ENCODE peak calls at places on chromosomes 16 and 17, in nine cellular contexts. Z, S, D, P, Y, E, C, G and R are unnamed samples.

GRCh38 chr17:82414548-82415281 is 3.4 kb upstream of the HEXD start:
- DNase-seq in Z (no peak), G (peak), S (no peak), E (peak), C (peak), P (no peak), D (peak), Y (peak), R (peak)

GRCh38 chr16:89815639-89816348 is 653 bp downstream of the FANCA start:
- DNase-seq in E (no peak), C (no peak), G (no peak), Z (no peak), D (no peak), P (no peak), S (no peak), Y (no peak), R (no peak)

GRCh38 chr16:83603981-83604570 is 203.7 kb upstream of the HSBP1 start:
- DNase-seq in D (no peak), Z (no peak), E (no peak), S (no peak), P (no peak), Y (no peak), G (no peak), C (no peak), R (no peak)

GRCh38 chr17:7862692-7863437 is 5.1 kb downstream of the CYB5D1 start:
- DNase-seq in P (peak), Y (peak), S (no peak), E (peak), G (no peak), D (peak), Z (no peak), C (no peak), R (no peak)

GRCh38 chr16:82263456-82264159 is 93.6 kb upstream of the MPHOSPH6 start:
- DNase-seq in Z (peak), S (peak), Y (peak), E (peak), C (no peak), G (peak), D (peak), P (peak), R (peak)

GRCh38 chr17:38789185-38789584 is 10.2 kb downstream of the PIP4K2B start:
- DNase-seq in P (no peak), G (no peak), C (no peak), D (no peak), Z (no peak), S (no peak), Y (peak), E (no peak), R (no peak)

GRCh38 chr17:27535975-27536374 is 79.7 kb downstream of the KSR1 start:
- DNase-seq in P (no peak), Y (no peak), Z (peak), C (no peak), G (no peak), E (no peak), S (no peak), D (no peak), R (no peak)

GRCh38 chr17:39099686-39100293 is 51.6 kb downstream of the PLXDC1 start:
- DNase-seq in P (no peak), Z (no peak), E (no peak), G (peak), D (no peak), S (no peak), Y (peak), C (no peak), R (no peak)

GRCh38 chr17:31525801-31526549 is 134.5 kb downstream of the RAB11FIP4 start:
- DNase-seq in G (no peak), Z (peak), Y (no peak), D (peak), C (no peak), E (no peak), P (no peak), S (no peak), R (no peak)

GRCh38 chr17:68396795-68397536 is 60.3 kb downstream of the WIPI1 start:
- DNase-seq in P (no peak), Z (no peak), Y (no peak), G (no peak), C (no peak), E (no peak), S (no peak), D (no peak), R (no peak)

GRCh38 chr16:53642094-53642493 is 61.6 kb downstream of the RPGRIP1L start:
- DNase-seq in E (no peak), D (no peak), Y (no peak), G (no peak), S (no peak), P (no peak), Z (no peak), C (no peak), R (no peak)

GRCh38 chr17:12599185-12599920 is 66.3 kb upstream of the MYOCD start:
- DNase-seq in C (no peak), Y (peak), D (no peak), E (no peak), P (no peak), S (no peak), Z (no peak), G (no peak), R (no peak)

GRCh38 chr17:68085751-68086445 is 50.4 kb downstream of the KPNA2 start:
- DNase-seq in D (no peak), G (no peak), E (no peak), C (no peak), S (no peak), Y (no peak), Z (no peak), P (no peak), R (no peak)

GRCh38 chr17:34797724-34798123 is 163.5 kb downstream of the CCT6B start:
- DNase-seq in Y (peak), E (no peak), S (no peak), G (no peak), P (no peak), D (peak), C (no peak), Z (no peak), R (no peak)

GRCh38 chr16:85176541-85177447 is 64.5 kb upstream of the CIBAR2 start:
- DNase-seq in D (no peak), C (peak), E (no peak), S (no peak), P (no peak), Z (no peak), Y (peak), G (peak), R (no peak)

GRCh38 chr16:7888421-7888820 is 555.8 kb downstream of the RBFOX1 start:
- DNase-seq in Z (no peak), E (no peak), C (no peak), G (no peak), P (no peak), Y (no peak), S (no peak), D (no peak), R (no peak)

GRCh38 chr16:62805221-62805857 is 769.1 kb upstream of the CDH8 start:
- DNase-seq in E (no peak), Y (no peak), Z (no peak), S (no peak), G (no peak), D (no peak), P (no peak), C (peak), R (no peak)

GRCh38 chr16:29841631-29842030 is 21.4 kb downstream of the MVP start:
- DNase-seq in C (no peak), D (no peak), E (no peak), Z (no peak), G (no peak), Y (no peak), S (no peak), P (no peak), R (no peak)

GRCh38 chr17:80891096-80892018 is 100.3 kb upstream of the CHMP6 start:
- DNase-seq in Z (peak), C (peak), G (peak), P (no peak), S (peak), E (peak), Y (peak), D (peak), R (peak)

GRCh38 chr16:23359092-23359760 is 57.1 kb downstream of the SCNN1B start:
- DNase-seq in S (no peak), P (no peak), G (no peak), Y (peak), C (no peak), Z (peak), E (no peak), D (no peak), R (no peak)

GRCh38 chr17:31695456-31696090 is 163.5 kb downstream of the COPRS start:
- DNase-seq in Y (peak), C (peak), D (no peak), Z (no peak), G (no peak), E (no peak), S (no peak), P (no peak), R (no peak)

GRCh38 chr17:77489239-77489897 is 348.6 kb downstream of the SEC14L1 start:
- DNase-seq in Y (no peak), D (no peak), S (no peak), Z (no peak), P (no peak), C (peak), E (no peak), G (no peak), R (no peak)

GRCh38 chr17:62653831-62654829 is 26.7 kb downstream of the MRC2 start:
- DNase-seq in E (no peak), D (no peak), Y (peak), Z (no peak), G (peak), S (no peak), P (no peak), C (peak), R (no peak)

GRCh38 chr16:10976663-10977062 is 32.3 kb downstream of the CLEC16A start:
- DNase-seq in E (no peak), Y (no peak), G (no peak), D (no peak), P (no peak), Z (no peak), S (no peak), C (no peak), R (no peak)

GRCh38 chr16:88775825-88776224 is 9.2 kb downstream of the PIEZO1 start:
- DNase-seq in G (no peak), E (no peak), P (no peak), Z (no peak), C (peak), S (no peak), Y (no peak), D (no peak), R (no peak)

GRCh38 chr17:13014801-13015200 is 3.0 kb downstream of the ELAC2 start:
- DNase-seq in S (no peak), P (no peak), G (no peak), D (no peak), E (no peak), Z (no peak), C (no peak), Y (no peak), R (no peak)

GRCh38 chr16:50368410-50369132 is at the start of gene BRD7:
- DNase-seq in Z (peak), P (peak), Y (peak), D (peak), S (no peak), E (peak), G (peak), C (peak), R (peak)

GRCh38 chr17:63966646-63967265 is 6.0 kb downstream of the SCN4A start:
- DNase-seq in Y (no peak), C (no peak), S (peak), Z (no peak), E (no peak), P (no peak), G (no peak), D (no peak), R (no peak)

GRCh38 chr17:11142231-11142630 is 98.8 kb upstream of the SHISA6 start:
- DNase-seq in C (no peak), D (no peak), G (no peak), Y (no peak), Z (no peak), P (no peak), E (no peak), S (no peak), R (no peak)

GRCh38 chr17:82899941-82900340 is 60.1 kb upstream of the ZNF750 start:
- DNase-seq in Y (no peak), G (no peak), C (peak), S (no peak), D (no peak), E (no peak), P (no peak), Z (no peak), R (no peak)

GRCh38 chr17:35432176-35433074 is at the start of gene SLFN12:
- DNase-seq in D (no peak), E (peak), P (no peak), S (peak), Z (no peak), G (peak), Y (peak), C (peak), R (peak)

GRCh38 chr17:1260762-1261161 is 9.5 kb upstream of the BHLHA9 start:
- DNase-seq in S (no peak), G (no peak), D (no peak), Y (no peak), Z (no peak), E (no peak), P (no peak), C (no peak), R (no peak)

GRCh38 chr17:71071837-71072236 is 902.5 kb downstream of the KCNJ2 start:
- DNase-seq in G (no peak), C (no peak), Y (peak), S (no peak), D (no peak), Z (no peak), P (no peak), E (no peak), R (no peak)

GRCh38 chr17:15469260-15469659 is 1.8 kb upstream of the CDRT4 start:
- DNase-seq in S (no peak), G (no peak), Y (peak), C (peak), D (no peak), E (no peak), P (no peak), Z (no peak), R (no peak)

GRCh38 chr17:57166803-57167202 is 81.8 kb downstream of the AKAP1 start:
- DNase-seq in Z (no peak), D (no peak), P (no peak), C (no peak), Y (no peak), G (no peak), E (no peak), S (no peak), R (no peak)

GRCh38 chr17:1186214-1186820 is 6.5 kb upstream of the ABR start:
- DNase-seq in D (no peak), E (no peak), C (no peak), S (no peak), Y (peak), G (no peak), P (no peak), Z (no peak), R (no peak)

GRCh38 chr16:50771366-50771765 is 29.5 kb downstream of the CYLD start:
- DNase-seq in E (no peak), D (no peak), C (no peak), Y (peak), Z (no peak), P (no peak), S (no peak), G (no peak), R (no peak)

GRCh38 chr17:70968302-70968701 is 799.0 kb downstream of the KCNJ2 start:
- DNase-seq in D (no peak), S (no peak), P (no peak), Z (no peak), C (no peak), G (no peak), Y (peak), E (no peak), R (no peak)

GRCh38 chr16:24013733-24014645 is 178.2 kb downstream of the PRKCB start:
- DNase-seq in E (peak), C (no peak), Z (no peak), S (peak), Y (no peak), G (no peak), D (no peak), P (peak), R (no peak)

GRCh38 chr16:48526058-48526957 is 83.7 kb downstream of the N4BP1 start:
- DNase-seq in Z (no peak), C (no peak), G (peak), Y (no peak), P (peak), S (peak), D (no peak), E (no peak), R (no peak)